ENCODE peak calls at places on chromosomes 3 and 15, in four cellular contexts. One of them, this sample, is unnamed.
A peak's percentile ranks its signal among the peaks of the same experiment; 100 is the strongest.

GRCh38 chr3:181210275-181210674 is 220.7 kb upstream of the DNAJC19 start:
- DNase-seq in GM12878: no peak
- DNase-seq in HepG2: peak; percentile 4
- DNase-seq in K562: no peak
- DNase-seq in this sample: peak; percentile 8

GRCh38 chr15:87038404-87038803 is 958.7 kb downstream of the AGBL1 start:
- DNase-seq in GM12878: no peak
- DNase-seq in HepG2: no peak
- DNase-seq in K562: no peak
- DNase-seq in this sample: no peak

GRCh38 chr3:30124435-30125390 is 481.7 kb upstream of the TGFBR2 start:
- DNase-seq in GM12878: no peak
- DNase-seq in HepG2: no peak
- DNase-seq in K562: no peak
- DNase-seq in this sample: no peak

GRCh38 chr3:52649461-52650210 is 36.1 kb downstream of the PBRM1 start:
- DNase-seq in GM12878: no peak
- DNase-seq in HepG2: no peak
- DNase-seq in K562: no peak
- DNase-seq in this sample: no peak

GRCh38 chr3:4850211-4850927 is 128.9 kb upstream of the BHLHE40 start:
- DNase-seq in GM12878: peak; percentile 84
- DNase-seq in HepG2: no peak
- DNase-seq in K562: no peak
- DNase-seq in this sample: no peak

GRCh38 chr3:4355401-4356224 is 52.4 kb downstream of the SETMAR start:
- DNase-seq in GM12878: no peak
- DNase-seq in HepG2: peak; percentile 24
- DNase-seq in K562: no peak
- DNase-seq in this sample: peak; percentile 55

GRCh38 chr15:50925281-50925680 is 16.8 kb downstream of the AP4E1 start:
- DNase-seq in GM12878: no peak
- DNase-seq in HepG2: no peak
- DNase-seq in K562: no peak
- DNase-seq in this sample: no peak

GRCh38 chr3:131338948-131339640 is 42.5 kb upstream of the NUDT16 start:
- DNase-seq in GM12878: no peak
- DNase-seq in HepG2: no peak
- DNase-seq in K562: no peak
- DNase-seq in this sample: no peak

GRCh38 chr15:63905131-63905530 is 71.4 kb upstream of the HERC1 start:
- DNase-seq in GM12878: no peak
- DNase-seq in HepG2: no peak
- DNase-seq in K562: no peak
- DNase-seq in this sample: no peak

GRCh38 chr3:46087871-46088270 is 60.6 kb upstream of the XCR1 start:
- DNase-seq in GM12878: no peak
- DNase-seq in HepG2: no peak
- DNase-seq in K562: no peak
- DNase-seq in this sample: no peak

GRCh38 chr15:78421241-78421994 is 16.6 kb upstream of the IREB2 start:
- DNase-seq in GM12878: no peak
- DNase-seq in HepG2: no peak
- DNase-seq in K562: no peak
- DNase-seq in this sample: no peak
- TF ChIP-seq JUND in GM12878: no peak
- TF ChIP-seq JUND in HepG2: no peak
- TF ChIP-seq JUND in K562: no peak
- TF ChIP-seq JUND in this sample: no peak

GRCh38 chr3:24273491-24273890 is 221.2 kb downstream of the THRB start:
- DNase-seq in GM12878: no peak
- DNase-seq in HepG2: peak; percentile 23
- DNase-seq in K562: no peak
- DNase-seq in this sample: no peak

GRCh38 chr3:24272408-24272807 is 222.2 kb downstream of the THRB start:
- DNase-seq in GM12878: no peak
- DNase-seq in HepG2: no peak
- DNase-seq in K562: no peak
- DNase-seq in this sample: no peak

GRCh38 chr3:24271228-24271627 is 223.4 kb downstream of the THRB start:
- DNase-seq in GM12878: no peak
- DNase-seq in HepG2: no peak
- DNase-seq in K562: no peak
- DNase-seq in this sample: no peak

GRCh38 chr3:24270744-24271143 is 223.9 kb downstream of the THRB start:
- DNase-seq in GM12878: no peak
- DNase-seq in HepG2: no peak
- DNase-seq in K562: no peak
- DNase-seq in this sample: no peak

DNA sequence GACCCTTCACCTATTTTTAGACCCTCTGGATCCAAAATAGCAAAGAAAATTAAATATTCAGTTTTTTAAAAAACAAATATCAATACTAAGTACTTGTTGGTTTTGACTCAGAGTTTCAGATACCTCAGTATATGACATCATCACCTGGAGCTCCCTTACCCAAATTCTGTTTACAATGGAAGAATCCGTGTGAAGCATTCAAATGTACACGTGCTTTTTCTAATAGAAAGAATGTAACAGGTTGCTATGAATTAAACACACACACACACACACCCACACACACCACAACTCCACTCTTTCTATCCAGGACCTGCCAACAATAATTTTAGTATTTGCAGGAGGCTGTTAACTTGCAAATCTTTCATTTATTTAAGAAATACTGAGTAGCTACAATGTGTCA is 221.8 kb downstream of the THRB start:
- DNase-seq in GM12878: no peak
- DNase-seq in HepG2: peak; percentile 31
- DNase-seq in K562: no peak
- DNase-seq in this sample: no peak
- TF ChIP-seq SMC3 in GM12878: no peak
- TF ChIP-seq SMC3 in HepG2: no peak
- TF ChIP-seq SMC3 in K562: no peak
- TF ChIP-seq SMC3 in this sample: no peak

DNA sequence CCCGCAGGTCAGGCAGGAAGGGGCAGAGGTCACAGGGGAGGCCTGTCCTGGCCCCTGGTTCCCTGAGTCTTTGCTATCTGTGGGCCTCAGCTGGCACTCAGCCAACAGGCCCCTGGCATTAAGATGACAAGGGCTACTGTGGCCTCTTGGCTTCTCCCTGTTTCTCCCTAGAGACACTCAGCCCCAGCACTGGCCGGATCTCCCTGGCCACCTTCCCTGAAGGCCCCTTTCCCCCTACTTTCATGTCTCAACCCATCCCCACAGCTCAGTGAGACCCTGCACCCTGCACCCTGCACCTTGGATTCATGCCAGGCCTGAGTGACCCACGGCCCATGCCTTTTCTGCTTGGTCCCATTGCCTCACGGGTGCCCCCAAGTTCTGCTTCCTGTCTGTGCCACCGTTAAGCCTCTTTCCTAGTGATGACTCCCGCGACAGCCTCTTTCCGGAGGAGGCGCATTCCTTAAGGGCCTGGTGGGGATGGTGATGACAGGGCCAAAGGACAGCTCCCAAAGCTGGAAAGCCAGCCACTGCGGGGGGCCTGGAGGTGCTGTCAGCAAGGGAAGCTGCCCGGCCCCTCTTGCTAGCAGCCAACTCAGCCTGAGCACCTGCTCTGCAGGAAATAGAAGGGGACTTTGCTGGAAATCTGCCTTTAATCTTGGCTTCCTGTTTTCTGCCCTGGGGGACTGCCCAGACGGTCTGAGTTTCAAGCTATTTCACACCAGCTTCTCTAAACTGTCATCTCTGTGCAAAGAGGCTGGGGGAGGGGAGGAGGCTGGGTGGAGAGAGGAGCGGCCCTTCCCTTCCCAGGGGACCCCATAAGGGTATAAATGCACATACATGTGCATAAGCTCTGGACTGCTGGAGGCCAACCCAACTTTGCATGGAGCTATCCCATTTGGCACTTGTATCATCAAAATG is 4.8 kb upstream of the CSK start:
- DNase-seq in GM12878: peak; percentile 86
- DNase-seq in HepG2: no peak
- DNase-seq in K562: no peak
- DNase-seq in this sample: peak; percentile 54
- TF ChIP-seq JUND in GM12878: no peak
- TF ChIP-seq JUND in HepG2: no peak
- TF ChIP-seq JUND in K562: no peak
- TF ChIP-seq JUND in this sample: no peak

GRCh38 chr3:48567090-48567489 is 3.5 kb upstream of the UCN2 start:
- DNase-seq in GM12878: no peak
- DNase-seq in HepG2: no peak
- DNase-seq in K562: no peak
- DNase-seq in this sample: no peak

GRCh38 chr3:48566401-48566760 is 2.8 kb upstream of the UCN2 start:
- DNase-seq in GM12878: no peak
- DNase-seq in HepG2: no peak
- DNase-seq in K562: no peak
- DNase-seq in this sample: no peak

GRCh38 chr3:48565186-48565585 is 1.6 kb upstream of the UCN2 start:
- DNase-seq in GM12878: no peak
- DNase-seq in HepG2: no peak
- DNase-seq in K562: no peak
- DNase-seq in this sample: no peak

GRCh38 chr3:48564667-48565066 is 1.1 kb upstream of the UCN2 start:
- DNase-seq in GM12878: no peak
- DNase-seq in HepG2: no peak
- DNase-seq in K562: no peak
- DNase-seq in this sample: no peak

GRCh38 chr3:48565591-48566400 is 2.2 kb upstream of the UCN2 start:
- DNase-seq in GM12878: no peak
- DNase-seq in HepG2: no peak
- DNase-seq in K562: no peak
- DNase-seq in this sample: no peak
- TF ChIP-seq SMC3 in GM12878: no peak
- TF ChIP-seq SMC3 in HepG2: no peak
- TF ChIP-seq SMC3 in K562: no peak
- TF ChIP-seq SMC3 in this sample: no peak

DNA sequence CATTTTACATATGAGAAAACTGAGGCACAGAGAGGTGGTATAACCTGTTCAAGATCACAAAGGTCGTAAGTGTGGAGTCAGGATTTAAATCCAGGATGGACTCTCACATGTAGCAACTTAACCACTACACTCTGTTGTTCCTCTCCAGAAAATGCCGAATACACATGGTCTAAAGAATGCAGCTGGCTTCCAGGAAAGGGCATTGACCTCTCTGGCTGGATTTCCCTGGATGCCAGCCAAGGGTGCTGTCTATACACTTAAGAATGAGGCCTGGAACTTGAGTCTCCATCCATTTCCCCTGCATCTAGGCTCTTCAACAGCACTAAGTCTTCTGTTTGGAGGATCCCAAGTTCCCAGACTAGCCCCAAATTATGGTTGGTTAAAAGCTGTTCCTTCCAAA is 60.5 kb downstream of the CERS3 start:
- DNase-seq in GM12878: no peak
- DNase-seq in HepG2: no peak
- DNase-seq in K562: no peak
- DNase-seq in this sample: no peak
- TF ChIP-seq JUND in GM12878: no peak
- TF ChIP-seq JUND in HepG2: no peak
- TF ChIP-seq JUND in K562: no peak
- TF ChIP-seq JUND in this sample: no peak

DNA sequence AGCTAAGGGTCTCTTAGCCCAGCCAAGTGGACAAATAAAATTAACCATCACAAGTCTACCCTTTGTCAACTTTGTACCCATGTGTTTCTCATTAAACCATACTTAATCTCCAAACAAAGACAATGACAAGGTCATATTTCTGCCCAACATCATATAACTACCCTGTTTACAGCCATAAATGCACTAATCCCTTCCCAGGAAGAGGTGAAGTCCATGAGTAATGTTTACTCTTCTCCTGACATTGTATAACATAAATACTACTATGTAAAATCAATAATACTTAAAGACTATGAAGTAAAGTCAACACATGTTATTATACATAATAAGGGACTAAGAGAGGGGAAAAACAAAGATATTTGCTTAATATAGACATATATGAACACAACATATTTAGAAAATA is 38.5 kb upstream of the FAN1 start:
- DNase-seq in GM12878: no peak
- DNase-seq in HepG2: peak; percentile 56
- DNase-seq in K562: no peak
- DNase-seq in this sample: no peak
- TF ChIP-seq SMC3 in GM12878: no peak
- TF ChIP-seq SMC3 in HepG2: no peak
- TF ChIP-seq SMC3 in K562: no peak
- TF ChIP-seq SMC3 in this sample: no peak

This sample was measured in SK-N-SH.